ENCODE peak calls at places on chromosomes 12 and 14, in eight cellular contexts. L is NCI-H460; P is iris pigment epithelial cell; G is C1 segment of cervical spinal cord; C is NCI-H1417; A is memory B cell; F is globus pallidus; D is CD8-positive, alpha-beta memory T cell. B is an unnamed sample.

GRCh38 chr14:83556746-83557460 is 1973.0 kb upstream of the FLRT2 start:
- DNase-seq in L (peak; percentile 17), P (peak; percentile 94), G (no peak), C (no peak), A (no peak), F (no peak), D (no peak), B (no peak)

GRCh38 chr14:45698462-45699134 is 445.6 kb upstream of the MIS18BP1 start:
- DNase-seq in L (no peak), P (peak; percentile 1), G (no peak), C (peak; percentile 39), A (no peak), F (no peak), D (no peak), B (no peak)

GRCh38 chr14:94771191-94771905 is 1.4 kb upstream of the GSC start:
- DNase-seq in L (no peak), P (no peak), G (no peak), C (no peak), A (no peak), F (no peak), D (no peak), B (no peak)

GRCh38 chr12:47944685-47945340 is 18.6 kb upstream of the TMEM106C start:
- DNase-seq in L (no peak), P (no peak), G (no peak), C (no peak), A (no peak), F (no peak), D (no peak), B (no peak)

GRCh38 chr12:49294086-49294803 is 702 bp upstream of the PRPH start:
- DNase-seq in L (no peak), P (no peak), G (no peak), C (peak; percentile 27), A (no peak), F (no peak), D (no peak), B (no peak)

GRCh38 chr12:47979166-47979565 is 15.8 kb downstream of the TMEM106C start:
- DNase-seq in L (no peak), P (no peak), G (no peak), C (no peak), A (no peak), F (no peak), D (no peak), B (no peak)

GRCh38 chr14:104897286-104898194 is 27.1 kb upstream of the PLD4 start:
- DNase-seq in L (no peak), P (no peak), G (no peak), C (no peak), A (no peak), F (no peak), D (no peak), B (no peak)

GRCh38 chr14:90699016-90699415 is 117.2 kb downstream of the TTC7B start:
- DNase-seq in L (no peak), P (no peak), G (no peak), C (no peak), A (no peak), F (no peak), D (no peak), B (no peak)

GRCh38 chr12:95694148-95694547 is 96.4 kb downstream of the NTN4 start:
- DNase-seq in L (no peak), P (no peak), G (no peak), C (no peak), A (no peak), F (no peak), D (no peak), B (no peak)

GRCh38 chr14:65927871-65928270 is 515.3 kb downstream of the FUT8 start:
- DNase-seq in L (no peak), P (no peak), G (no peak), C (peak; percentile 90), A (no peak), F (no peak), D (peak; percentile 44), B (no peak)

GRCh38 chr14:51023964-51024363 is 70.9 kb downstream of the TRIM9 start:
- DNase-seq in L (no peak), P (no peak), G (peak; percentile 51), C (no peak), A (no peak), F (peak; percentile 92), D (no peak), B (no peak)

GRCh38 chr12:122880668-122881067 is 15.3 kb downstream of the VPS37B start:
- DNase-seq in L (no peak), P (peak; percentile 42), G (peak; percentile 43), C (peak; percentile 16), A (no peak), F (peak; percentile 86), D (no peak), B (no peak)

GRCh38 chr12:30836656-30837445 is 82.1 kb upstream of the CAPRIN2 start:
- DNase-seq in L (no peak), P (no peak), G (no peak), C (no peak), A (no peak), F (no peak), D (no peak), B (no peak)

GRCh38 chr12:14772946-14773345 is 30.3 kb downstream of the WBP11 start:
- DNase-seq in L (no peak), P (no peak), G (no peak), C (no peak), A (no peak), F (no peak), D (no peak), B (no peak)

GRCh38 chr14:95993768-95994592 is 45.2 kb upstream of the C14orf132 start:
- DNase-seq in L (peak; percentile 41), P (peak; percentile 43), G (peak; percentile 36), C (peak; percentile 88), A (peak; percentile 25), F (peak; percentile 66), D (no peak), B (no peak)

GRCh38 chr14:44607701-44608100 is 100.6 kb upstream of the FSCB start:
- DNase-seq in L (no peak), P (no peak), G (no peak), C (no peak), A (no peak), F (no peak), D (no peak), B (no peak)